ENCODE peak calls at places on chromosomes 13 and 19, in ten cellular contexts. V is colonic mucosa; G is type B pancreatic cell; X is activated CD8-positive, alpha-beta T cell treated with anti-CD3 and anti-CD28 coated beads for 36 hours; R is neural progenitor cell; N is fibroblast of lung; E is AG09309; B is fibroblast of pulmonary artery; D is cardiac muscle cell; Y is AG09319. Z is an unnamed sample.

GRCh38 chr13:100541882-100542545 is 46.6 kb downstream of the GGACT start:
- DNase-seq in V (peak; percentile 9), G (no peak), X (no peak), R (peak; percentile 41), N (no peak), E (no peak), B (no peak), D (no peak), Y (no peak), Z (no peak)

GRCh38 chr13:27857271-27857670 is 62.5 kb upstream of the PDX1 start:
- DNase-seq in V (no peak), G (no peak), X (no peak), R (no peak), N (no peak), E (no peak), B (no peak), D (no peak), Y (no peak), Z (no peak)

GRCh38 chr13:44236370-44236769 is 137.3 kb upstream of the SERP2 start:
- DNase-seq in V (no peak), G (no peak), X (no peak), R (no peak), N (no peak), E (no peak), B (peak; percentile 69), D (peak; percentile 32), Y (no peak), Z (no peak)

GRCh38 chr19:4909172-4909896 is at the start of gene UHRF1:
- DNase-seq in V (peak; percentile 48), G (no peak), X (peak; percentile 83), R (peak; percentile 58), N (peak; percentile 35), E (no peak), B (no peak), D (no peak), Y (no peak), Z (no peak)

GRCh38 chr19:18294467-18294864 is 13.0 kb upstream of the JUND start:
- DNase-seq in V (no peak), G (no peak), X (peak; percentile 99), R (peak; percentile 50), N (peak; percentile 34), E (no peak), B (no peak), D (no peak), Y (no peak), Z (peak; percentile 72)

GRCh38 chr13:47334173-47334572 is 437.3 kb upstream of the HTR2A start:
- DNase-seq in V (no peak), G (no peak), X (no peak), R (no peak), N (peak; percentile 91), E (peak; percentile 83), B (peak; percentile 59), D (peak; percentile 59), Y (peak; percentile 39), Z (no peak)

GRCh38 chr19:17215125-17215971 is at the start of gene USE1:
- DNase-seq in V (peak; percentile 92), G (peak; percentile 90), X (peak; percentile 95), R (peak; percentile 96), N (peak; percentile 91), E (peak; percentile 57), B (peak; percentile 91), D (peak; percentile 94), Y (peak; percentile 75), Z (peak; percentile 94)

GRCh38 chr13:38350114-38350617 is 515 bp downstream of the UFM1 start:
- DNase-seq in V (peak; percentile 77), G (peak; percentile 73), X (peak; percentile 78), R (peak; percentile 61), N (peak; percentile 68), E (peak; percentile 11), B (peak; percentile 64), D (peak; percentile 64), Y (peak; percentile 19), Z (peak; percentile 87)

GRCh38 chr19:20664917-20665781 is 3.8 kb upstream of the ZNF626 start:
- DNase-seq in V (peak; percentile 16), G (no peak), X (no peak), R (peak; percentile 89), N (peak; percentile 18), E (no peak), B (peak; percentile 3), D (peak; percentile 57), Y (no peak), Z (no peak)

GRCh38 chr19:34502582-34503545 is 21.3 kb downstream of the WTIP start:
- DNase-seq in V (no peak), G (no peak), X (no peak), R (no peak), N (no peak), E (no peak), B (no peak), D (no peak), Y (no peak), Z (no peak)

GRCh38 chr19:39236527-39236926 is 8.3 kb downstream of the IFNL3 start:
- DNase-seq in V (no peak), G (no peak), X (peak; percentile 77), R (no peak), N (no peak), E (no peak), B (no peak), D (no peak), Y (no peak), Z (no peak)

GRCh38 chr13:67230774-67231480 is 791 bp upstream of the PCDH9 start:
- DNase-seq in V (peak; percentile 41), G (peak; percentile 75), X (peak; percentile 38), R (peak; percentile 81), N (peak; percentile 77), E (no peak), B (peak; percentile 74), D (peak; percentile 79), Y (peak; percentile 7), Z (peak; percentile 67)

GRCh38 chr19:54551293-54551692 is 22.3 kb upstream of the LILRA2 start:
- DNase-seq in V (no peak), G (no peak), X (peak; percentile 38), R (no peak), N (no peak), E (no peak), B (no peak), D (no peak), Y (no peak), Z (no peak)

GRCh38 chr13:51921790-51922740 is 60.3 kb downstream of the CCDC70 start:
- DNase-seq in V (no peak), G (peak; percentile 10), X (peak; percentile 17), R (no peak), N (no peak), E (no peak), B (no peak), D (no peak), Y (no peak), Z (no peak)
- TF ChIP-seq CTCF in V (no peak), G (no peak), X (no peak), R (no peak), N (no peak), E (no peak), B (no peak), D (no peak), Y (no peak), Z (no peak)

DNA sequence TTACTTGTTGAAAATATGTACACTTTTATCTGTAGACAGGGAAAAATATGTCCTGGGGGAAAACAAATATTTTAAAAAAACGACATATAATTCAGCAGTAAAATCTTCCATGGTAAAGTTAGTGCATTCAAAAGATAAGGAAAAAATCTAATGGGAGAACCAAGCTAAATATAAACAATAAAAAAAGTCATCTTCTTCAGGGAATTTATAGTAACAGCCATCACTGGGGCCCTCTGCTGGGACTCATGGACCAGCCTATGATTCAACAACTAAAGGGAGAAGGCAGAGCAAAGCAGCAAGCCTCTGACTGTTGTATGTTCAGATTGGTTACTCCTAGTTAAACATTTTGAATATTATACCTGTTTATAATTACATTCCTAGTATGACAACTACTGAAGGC is 93.0 kb downstream of the ITGBL1 start:
- DNase-seq in V (no peak), G (no peak), X (no peak), R (no peak), N (no peak), E (no peak), B (no peak), D (no peak), Y (no peak), Z (no peak)
- TF ChIP-seq CTCF in V (no peak), G (no peak), X (no peak), R (no peak), N (peak; percentile 29), E (peak; percentile 40), B (no peak), D (no peak), Y (no peak), Z (no peak)

GRCh38 chr13:23563085-23563484 is 7.1 kb upstream of the TNFRSF19 start:
- DNase-seq in V (no peak), G (no peak), X (no peak), R (no peak), N (no peak), E (no peak), B (no peak), D (no peak), Y (no peak), Z (no peak)

GRCh38 chr13:23570931-23571330 is 719 bp downstream of the TNFRSF19 start:
- DNase-seq in V (no peak), G (no peak), X (no peak), R (no peak), N (peak; percentile 54), E (no peak), B (peak; percentile 39), D (peak; percentile 43), Y (no peak), Z (no peak)

GRCh38 chr13:23572836-23573235 is 2.6 kb downstream of the TNFRSF19 start:
- DNase-seq in V (no peak), G (no peak), X (no peak), R (no peak), N (no peak), E (no peak), B (no peak), D (no peak), Y (no peak), Z (no peak)

GRCh38 chr13:23570099-23570926 is at the start of gene TNFRSF19:
- DNase-seq in V (no peak), G (no peak), X (no peak), R (peak; percentile 75), N (peak; percentile 92), E (peak; percentile 21), B (peak; percentile 90), D (peak; percentile 84), Y (no peak), Z (no peak)

DNA sequence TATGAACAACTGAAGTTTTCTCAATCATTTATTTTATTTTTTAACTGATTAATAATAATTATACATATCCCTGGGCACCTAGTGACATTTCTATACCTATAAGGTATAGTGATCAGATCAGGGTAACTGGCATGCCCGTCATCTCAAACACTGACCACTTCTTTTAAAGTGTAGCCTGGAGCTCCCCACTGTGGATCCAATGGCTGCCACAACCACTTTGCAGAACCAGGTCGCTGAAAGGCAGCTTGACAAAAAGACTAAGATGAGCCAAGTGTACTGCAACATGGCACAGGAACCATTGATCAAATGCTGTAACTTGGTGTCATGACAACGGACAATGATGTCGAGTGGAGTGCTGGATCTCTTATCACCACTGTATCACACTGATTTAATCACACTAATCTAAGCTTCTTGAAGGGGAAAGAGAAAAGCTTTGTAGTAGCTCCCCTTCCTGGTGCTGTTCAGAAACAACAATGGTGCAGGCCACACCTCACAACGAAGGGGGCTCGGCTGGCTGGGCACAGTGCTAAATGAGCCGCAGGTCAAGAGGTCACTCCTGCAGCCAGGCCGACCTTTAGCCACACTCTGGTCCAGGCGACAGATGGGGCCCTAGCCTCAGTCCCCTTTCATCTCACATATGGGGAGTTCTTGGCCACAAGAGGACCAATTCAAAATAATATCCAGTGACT is 2.3 kb upstream of the TNFRSF19 start:
- DNase-seq in V (no peak), G (no peak), X (no peak), R (peak; percentile 90), N (peak; percentile 12), E (no peak), B (no peak), D (peak; percentile 19), Y (no peak), Z (no peak)
- TF ChIP-seq CTCF in V (no peak), G (no peak), X (no peak), R (no peak), N (no peak), E (no peak), B (no peak), D (no peak), Y (no peak), Z (no peak)

GRCh38 chr13:110363009-110363408 is 55.9 kb downstream of the COL4A2 start:
- DNase-seq in V (no peak), G (no peak), X (no peak), R (peak; percentile 29), N (no peak), E (no peak), B (no peak), D (no peak), Y (no peak), Z (no peak)
- TF ChIP-seq CTCF in V (no peak), G (no peak), X (no peak), R (peak; percentile 46), N (no peak), E (no peak), B (peak; percentile 20), D (peak; percentile 15), Y (peak; percentile 6), Z (peak; percentile 6)

Z was measured in lower lobe of right lung.